ENCODE peak calls at places on chromosome 1, in six cellular contexts. B, Y, E, L, R and P are unnamed samples.

GRCh38 chr1:230972855-230973271 is 5.8 kb downstream of the TTC13 start:
- DNase-seq in Y (peak; percentile 13), B (no peak), L (no peak), E (peak; percentile 43), R (peak; percentile 19), P (no peak)

GRCh38 chr1:21338568-21339401 is 48.5 kb upstream of the ECE1 start:
- DNase-seq in B (no peak), E (peak; percentile 71), R (peak; percentile 80), L (peak; percentile 90), Y (peak; percentile 93), P (no peak)

GRCh38 chr1:7322283-7322785 is 448.8 kb upstream of the VAMP3 start:
- DNase-seq in Y (peak; percentile 65), B (no peak), E (no peak), R (no peak), L (no peak), P (no peak)

GRCh38 chr1:103457856-103458255 is 67.6 kb upstream of the RNPC3 start:
- DNase-seq in R (no peak), Y (no peak), B (no peak), L (no peak), E (no peak), P (peak; percentile 8)

GRCh38 chr1:13916530-13916929 is 216.5 kb downstream of the PRDM2 start:
- DNase-seq in L (no peak), Y (no peak), R (no peak), B (no peak), E (no peak), P (no peak)

GRCh38 chr1:207818971-207819451 is 67.2 kb downstream of the CD46 start:
- DNase-seq in Y (peak; percentile 68), E (no peak), R (peak; percentile 77), L (no peak), B (no peak), P (no peak)

GRCh38 chr1:24472527-24473251 is 29.9 kb upstream of the RCAN3 start:
- DNase-seq in B (no peak), E (no peak), L (no peak), R (no peak), Y (no peak), P (no peak)

GRCh38 chr1:179141592-179142244 is 59.8 kb downstream of the TOR3A start:
- DNase-seq in Y (peak; percentile 88), E (no peak), R (peak; percentile 91), L (no peak), B (peak; percentile 75), P (no peak)

GRCh38 chr1:26181586-26182371 is 4.5 kb downstream of the CNKSR1 start:
- DNase-seq in L (no peak), Y (peak; percentile 13), E (no peak), B (peak; percentile 96), R (no peak), P (no peak)

DNA sequence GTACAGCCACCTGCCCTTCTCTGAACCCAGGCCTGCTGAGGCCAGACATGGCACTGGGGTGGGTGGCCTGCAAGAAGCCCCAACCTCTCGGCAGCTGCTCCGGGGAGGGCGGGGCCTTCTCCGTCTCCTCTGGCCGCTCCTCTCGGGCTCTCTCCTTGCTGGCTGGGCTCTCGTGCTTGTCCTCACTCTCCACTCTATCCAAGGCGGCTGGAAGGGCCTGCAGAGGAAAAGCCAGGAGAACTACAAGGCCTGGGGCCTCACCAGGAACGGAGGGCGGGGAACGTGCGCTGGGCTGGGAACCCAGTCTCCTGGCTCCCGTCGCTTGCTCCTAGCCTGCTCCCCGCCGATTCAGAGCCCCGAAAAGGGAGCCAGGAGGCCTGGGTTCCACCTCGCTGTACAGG is 59.1 kb downstream of the CHD5 start:
- DNase-seq in E (no peak), B (no peak), R (no peak), L (no peak), Y (no peak), P (no peak)
- H3K27me3 ChIP-seq in E (no peaks in the 10 kb centered on the region), B (peaks cover 12% of the 10 kb centered on the region), R (no peaks in the 10 kb centered on the region), L (no peaks in the 10 kb centered on the region), Y (no peaks in the 10 kb centered on the region), P (no peaks in the 10 kb centered on the region)

DNA sequence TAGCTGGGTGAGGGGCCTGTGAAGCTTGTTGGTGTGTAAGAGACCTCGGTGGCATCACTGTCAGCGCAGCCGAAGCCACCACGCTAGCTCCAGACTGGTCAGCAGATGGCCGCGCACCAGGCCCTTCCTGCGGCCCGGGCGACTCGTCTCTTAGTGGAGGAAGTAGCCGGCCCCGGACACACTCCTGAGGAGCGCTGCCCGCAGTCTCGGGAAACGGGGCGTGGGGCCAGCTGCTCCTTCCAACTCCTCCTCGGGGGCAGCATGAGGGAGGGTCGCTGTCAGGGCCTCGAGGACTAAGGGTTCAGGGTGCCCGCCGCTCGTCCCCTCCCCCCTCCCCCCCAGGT is 20.4 kb downstream of the H3-3A start:
- DNase-seq in Y (no peak), L (peak; percentile 75), E (no peak), R (peak; percentile 51), B (peak; percentile 18), P (no peak)
- H3K27me3 ChIP-seq in Y (no peaks in the 10 kb centered on the region), L (no peaks in the 10 kb centered on the region), E (no peaks in the 10 kb centered on the region), R (no peaks in the 10 kb centered on the region), B (no peaks in the 10 kb centered on the region), P (no peaks in the 10 kb centered on the region)

DNA sequence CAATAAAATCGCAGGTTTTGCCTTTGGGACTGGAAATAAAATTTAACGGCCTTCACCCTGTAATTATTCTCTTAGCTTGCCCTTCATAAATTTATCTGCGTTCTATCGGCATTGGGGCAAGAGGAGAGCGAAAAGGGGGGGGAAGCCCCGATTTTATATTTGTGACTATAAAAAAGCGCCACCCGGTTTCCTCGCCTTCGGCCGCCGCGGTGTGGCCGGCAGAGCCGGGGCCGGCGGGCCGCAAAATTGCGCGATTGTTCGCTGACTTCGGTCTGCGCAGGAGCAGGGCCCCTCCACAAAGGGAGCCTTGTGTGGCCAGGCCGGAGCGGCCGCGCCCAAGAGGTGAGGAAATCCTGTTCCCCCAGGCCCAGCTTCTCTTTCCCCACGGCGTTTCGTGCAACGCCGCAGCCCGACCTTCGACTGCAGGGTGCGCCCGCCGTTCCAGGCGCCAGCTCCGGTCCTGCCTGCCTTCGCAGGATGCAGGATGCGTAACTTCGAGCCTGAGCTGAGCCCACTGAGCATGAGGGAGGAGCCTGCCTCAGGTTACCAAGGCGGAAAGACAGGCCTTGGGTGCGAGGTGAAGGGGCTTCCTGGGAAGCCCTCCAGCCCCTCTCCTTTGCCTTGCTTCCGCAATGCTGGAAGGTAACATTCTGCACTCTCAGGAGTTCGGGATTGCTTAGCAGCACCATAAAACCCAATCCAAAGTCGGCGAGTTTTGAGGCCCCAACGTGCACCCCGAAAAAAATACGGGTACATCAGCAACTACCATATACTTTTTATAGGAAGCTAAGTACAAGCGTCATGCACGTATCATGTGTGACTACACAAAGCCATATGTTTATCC is 4.9 kb upstream of the TBX15 start:
- DNase-seq in R (no peak), L (no peak), E (no peak), B (no peak), Y (no peak), P (no peak)
- H3K27me3 ChIP-seq in R (peaks cover 92% of the 10 kb centered on the region), L (no peaks in the 10 kb centered on the region), E (peaks cover 86% of the 10 kb centered on the region), B (peaks cover 98% of the 10 kb centered on the region), Y (peaks cover 96% of the 10 kb centered on the region), P (no peaks in the 10 kb centered on the region)

GRCh38 chr1:222617367-222617951 is 438 bp upstream of the MIA3 start:
- DNase-seq in Y (peak; percentile 98), R (peak; percentile 85), B (peak; percentile 88), E (peak; percentile 92), L (peak; percentile 98), P (peak; percentile 89)
- H3K27me3 ChIP-seq in Y (no peaks in the 10 kb centered on the region), R (peaks cover 8% of the 10 kb centered on the region), B (peaks cover 7% of the 10 kb centered on the region), E (no peaks in the 10 kb centered on the region), L (no peaks in the 10 kb centered on the region), P (peaks cover 3% of the 10 kb centered on the region)

GRCh38 chr1:3348196-3348865 is 106.1 kb upstream of the ARHGEF16 start:
- DNase-seq in R (no peak), L (no peak), E (no peak), Y (no peak), B (no peak), P (no peak)

GRCh38 chr1:3344395-3344794 is 110.1 kb upstream of the ARHGEF16 start:
- DNase-seq in E (no peak), R (no peak), Y (no peak), L (no peak), B (no peak), P (no peak)

GRCh38 chr1:3346478-3346877 is 108.0 kb upstream of the ARHGEF16 start:
- DNase-seq in Y (no peak), E (no peak), B (no peak), L (no peak), R (no peak), P (no peak)

GRCh38 chr1:3347257-3348020 is 107.0 kb upstream of the ARHGEF16 start:
- DNase-seq in R (no peak), B (no peak), L (no peak), E (no peak), Y (no peak), P (no peak)

DNA sequence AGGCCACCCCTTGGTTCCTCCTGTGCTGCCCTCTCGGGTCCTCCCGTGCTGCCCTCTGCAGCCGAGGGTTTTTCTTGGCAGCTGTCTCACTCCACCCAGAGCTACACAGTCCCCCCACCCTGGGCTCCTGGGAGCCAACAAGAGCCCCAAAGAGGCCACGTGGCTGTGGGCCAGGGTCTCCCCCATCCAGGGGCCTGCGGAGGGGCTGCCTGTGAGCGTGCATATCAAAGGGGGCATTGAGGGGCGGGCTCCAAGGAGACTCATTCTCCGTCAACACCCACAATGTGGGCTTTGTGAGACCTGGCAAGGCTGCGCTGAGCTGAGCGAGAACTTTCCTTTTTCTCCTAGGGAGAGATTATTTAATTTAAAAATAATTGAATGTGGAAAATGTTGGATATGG is 108.7 kb upstream of the ARHGEF16 start:
- DNase-seq in E (no peak), R (no peak), Y (no peak), B (no peak), L (no peak), P (no peak)
- H3K27me3 ChIP-seq in E (no peaks in the 10 kb centered on the region), R (no peaks in the 10 kb centered on the region), Y (no peaks in the 10 kb centered on the region), B (no peaks in the 10 kb centered on the region), L (no peaks in the 10 kb centered on the region), P (no peaks in the 10 kb centered on the region)